ENCODE peak calls at places on chromosomes 6 and 20, in five cellular contexts. L, C, K, G and V are unnamed samples.

GRCh38 chr6:47836046-47836445 is 54.2 kb downstream of the OPN5 start:
- DNase-seq in G (no peak), L (no peak), C (no peak), K (no peak), V (peak)

GRCh38 chr6:42805297-42805861 is 23.5 kb downstream of the BICRAL start:
- DNase-seq in K (no peak), L (no peak), C (no peak), G (no peak), V (no peak)

GRCh38 chr6:32198866-32199265 is 6.4 kb upstream of the GPSM3 start:
- DNase-seq in C (no peak), L (no peak), K (no peak), G (no peak), V (no peak)

GRCh38 chr6:49409951-49410542 is 53.0 kb downstream of the MMUT start:
- DNase-seq in L (peak), G (peak), K (peak), C (peak), V (peak)

GRCh38 chr6:24453921-24454320 is 35.5 kb downstream of the GPLD1 start:
- DNase-seq in L (no peak), K (no peak), C (no peak), G (no peak), V (no peak)

GRCh38 chr20:46649965-46650542 is 1.2 kb downstream of the SLC13A3 start:
- DNase-seq in L (no peak), C (no peak), K (no peak), G (no peak), V (no peak)

GRCh38 chr6:111842891-111843290 is 30.4 kb downstream of the FYN start:
- DNase-seq in G (no peak), L (no peak), C (no peak), K (no peak), V (peak)

GRCh38 chr6:73145690-73146089 is 79.6 kb downstream of the KHDC1L start:
- DNase-seq in G (no peak), C (no peak), L (no peak), K (no peak), V (no peak)

GRCh38 chr6:142732790-142733189 is 212.2 kb downstream of the HIVEP2 start:
- DNase-seq in C (no peak), G (no peak), L (no peak), K (no peak), V (no peak)

DNA sequence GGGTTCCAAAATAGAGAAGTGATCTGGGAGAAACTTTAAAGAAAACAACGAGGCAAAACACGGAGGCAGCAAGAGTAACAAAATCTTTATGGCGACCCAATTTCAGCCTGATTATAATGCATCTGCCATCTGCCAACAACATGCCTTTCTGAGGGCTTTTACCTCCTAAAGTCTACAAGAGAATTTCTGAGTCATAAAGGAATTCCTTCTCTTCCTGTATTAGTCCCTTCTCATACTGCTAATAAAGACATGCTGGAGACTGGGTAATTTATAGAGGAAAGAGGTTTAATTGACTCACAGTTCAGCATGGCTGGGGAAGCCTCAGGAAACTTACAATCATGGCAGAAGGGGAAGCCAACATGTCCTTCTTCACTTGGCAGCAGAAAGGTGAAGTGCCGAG is 226.6 kb downstream of the HACE1 start:
- DNase-seq in K (no peak), L (no peak), G (no peak), C (no peak), V (peak)
- H2BK12ac ChIP-seq in K (no peak), L (no peak), G (no peak), C (no peak), V (no peak)

GRCh38 chr6:96542702-96543101 is 20.2 kb upstream of the FHL5 start:
- DNase-seq in G (no peak), L (no peak), K (peak), C (no peak), V (peak)
- H2BK12ac ChIP-seq in G (no peak), L (no peak), K (no peak), C (no peak), V (no peak)

GRCh38 chr6:90139272-90139817 is 157.3 kb downstream of the BACH2 start:
- DNase-seq in K (no peak), G (no peak), C (no peak), L (no peak), V (no peak)

GRCh38 chr6:90136176-90136575 is 160.5 kb downstream of the BACH2 start:
- DNase-seq in C (no peak), L (no peak), K (no peak), G (no peak), V (no peak)

GRCh38 chr6:90135672-90136071 is 161.0 kb downstream of the BACH2 start:
- DNase-seq in G (no peak), K (peak), C (no peak), L (no peak), V (peak)

GRCh38 chr6:90140683-90141082 is 156.0 kb downstream of the BACH2 start:
- DNase-seq in K (no peak), C (no peak), G (no peak), L (no peak), V (no peak)

GRCh38 chr6:90136850-90137249 is 159.8 kb downstream of the BACH2 start:
- DNase-seq in C (no peak), K (no peak), G (no peak), L (no peak), V (no peak)
- H2BK12ac ChIP-seq in C (no peak), K (no peak), G (no peak), L (no peak), V (no peak)

DNA sequence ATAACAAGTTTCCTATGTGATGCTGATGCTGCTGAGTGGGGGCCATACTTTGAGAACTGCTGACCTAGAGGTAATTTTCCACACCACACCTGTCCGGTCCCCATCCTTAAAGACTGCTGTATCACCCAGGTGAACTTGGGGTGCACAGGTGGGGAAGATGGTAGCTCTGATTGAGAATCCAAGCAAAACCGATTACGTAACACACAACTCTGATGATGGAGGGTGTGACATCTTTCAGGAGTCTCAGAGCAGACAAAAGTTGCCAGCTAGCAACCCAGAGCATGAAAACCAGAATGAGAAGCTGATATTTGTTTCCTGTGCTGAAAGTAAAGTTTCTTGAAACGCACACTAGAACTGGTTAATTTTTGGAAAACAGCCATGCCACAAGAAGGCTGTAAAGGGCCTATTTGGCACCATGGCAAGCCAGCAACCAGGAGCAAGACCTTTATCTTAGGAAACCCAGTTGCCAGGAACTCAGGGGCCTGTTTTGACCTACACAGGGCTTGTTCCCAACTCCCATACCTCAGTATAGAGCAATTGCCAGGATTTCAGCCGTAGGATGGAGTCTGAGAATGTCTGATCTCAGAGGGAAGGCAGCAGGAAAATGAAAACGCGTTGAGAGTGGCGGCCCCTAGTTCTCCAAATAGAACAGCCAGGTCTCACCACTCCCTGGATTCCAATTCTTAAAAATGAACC is 21.6 kb upstream of the TBC1D7 start:
- DNase-seq in L (no peak), C (no peak), G (no peak), K (peak), V (no peak)
- H2BK12ac ChIP-seq in L (no peak), C (no peak), G (peak), K (peak), V (no peak)

DNA sequence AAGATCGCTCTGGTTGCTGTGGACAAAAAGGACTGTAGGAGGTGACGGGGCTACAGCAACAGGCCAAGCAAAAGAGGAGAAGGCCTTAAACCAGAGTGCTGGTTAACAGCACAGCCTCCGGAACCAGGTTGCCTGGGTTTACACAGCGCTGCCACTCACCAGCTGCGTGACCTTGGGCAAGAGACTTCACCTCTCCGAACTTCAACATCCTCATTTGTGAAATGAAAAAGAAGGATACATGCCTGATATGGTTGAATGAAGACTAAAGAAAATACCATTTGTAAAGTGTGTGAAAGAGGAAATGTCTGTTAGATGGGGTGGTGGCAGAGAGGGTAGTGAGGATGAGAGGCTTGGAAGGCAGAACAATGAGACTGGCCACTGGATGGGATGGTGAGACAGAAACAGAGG is 44.9 kb downstream of the PREX1 start:
- DNase-seq in C (no peak), L (no peak), G (no peak), K (no peak), V (no peak)
- H2BK12ac ChIP-seq in C (peak), L (no peak), G (no peak), K (no peak), V (no peak)

GRCh38 chr6:41371992-41372525 is 36.7 kb downstream of the NCR2 start:
- DNase-seq in K (no peak), L (peak), G (no peak), C (no peak), V (peak)
- H2BK12ac ChIP-seq in K (no peak), L (no peak), G (no peak), C (no peak), V (no peak)

GRCh38 chr20:60867589-60867988 is 384.5 kb upstream of the CDH4 start:
- DNase-seq in G (no peak), C (no peak), L (no peak), K (no peak), V (no peak)

GRCh38 chr20:60862601-60863000 is 389.5 kb upstream of the CDH4 start:
- DNase-seq in K (no peak), G (no peak), L (no peak), C (no peak), V (peak)

GRCh38 chr20:60868316-60868891 is 383.7 kb upstream of the CDH4 start:
- DNase-seq in L (no peak), K (no peak), G (no peak), C (no peak), V (no peak)

GRCh38 chr20:60869032-60869550 is 383.0 kb upstream of the CDH4 start:
- DNase-seq in L (no peak), G (no peak), C (no peak), K (peak), V (no peak)

GRCh38 chr20:60863548-60863947 is 388.5 kb upstream of the CDH4 start:
- DNase-seq in K (no peak), G (no peak), L (no peak), C (no peak), V (no peak)
- H2BK12ac ChIP-seq in K (no peak), G (no peak), L (no peak), C (no peak), V (no peak)